ENCODE peak calls at places on chromosomes 4 and X, in six cellular contexts. J, X, O, V, M and K are unnamed samples.

GRCh38 chr4:114178392-114178791 is 198.9 kb upstream of the ARSJ start:
- DNase-seq in J (no peak), X (no peak), O (no peak), V (no peak), M (no peak), K (no peak)

GRCh38 chr4:9894604-9895361 is 113.3 kb downstream of the DRD5 start:
- DNase-seq in J (no peak), X (no peak), O (no peak), V (no peak), M (no peak), K (no peak)

GRCh38 chr4:185640809-185641675 is 105.7 kb upstream of the PDLIM3 start:
- DNase-seq in J (peak), X (peak), O (peak), V (no peak), M (no peak), K (no peak)

GRCh38 chr4:10013722-10014121 is 7.6 kb downstream of the SLC2A9 start:
- DNase-seq in J (peak), X (peak), O (peak), V (peak), M (no peak), K (no peak)

GRCh38 chr4:78414116-78414515 is 137.5 kb upstream of the ANXA3 start:
- DNase-seq in J (no peak), X (peak), O (no peak), V (no peak), M (no peak), K (no peak)

GRCh38 chr4:165458451-165458850 is 79.6 kb downstream of the CPE start:
- DNase-seq in J (no peak), X (no peak), O (no peak), V (no peak), M (no peak), K (no peak)

GRCh38 chrX:23855569-23855968 is 52.2 kb downstream of the APOO start:
- DNase-seq in J (no peak), X (peak), O (no peak), V (no peak), M (no peak), K (no peak)

GRCh38 chr4:34365891-34366290 is 1878.4 kb downstream of the ARAP2 start:
- DNase-seq in J (no peak), X (no peak), O (no peak), V (no peak), M (no peak), K (no peak)

GRCh38 chr4:66169341-66169740 is 499.1 kb upstream of the EPHA5 start:
- DNase-seq in J (peak), X (peak), O (peak), V (no peak), M (no peak), K (no peak)
- TF ChIP-seq CTCF in J (no peak), X (peak), O (no peak), V (no peak), M (peak), K (no peak)

DNA sequence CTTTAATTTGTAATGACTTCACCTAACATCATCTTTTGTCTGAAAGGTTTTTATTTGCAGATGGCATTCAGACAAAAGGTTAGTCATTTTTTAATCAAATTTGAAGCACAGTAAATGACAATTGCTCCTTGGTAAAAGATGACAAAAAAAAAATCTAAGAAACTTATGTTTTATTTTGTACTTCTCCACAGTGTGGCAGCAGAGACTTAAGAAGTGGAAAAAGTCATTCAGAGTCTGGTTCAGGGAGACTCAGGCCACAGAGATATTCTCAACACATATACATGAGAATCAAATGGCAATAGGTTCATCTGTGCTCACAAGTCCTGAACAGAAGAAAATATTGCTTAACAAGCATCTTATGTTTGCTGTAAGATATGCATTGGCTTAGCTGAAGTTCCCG is 436.2 kb downstream of the KCNIP4 start:
- DNase-seq in J (peak), X (peak), O (peak), V (no peak), M (no peak), K (no peak)
- TF ChIP-seq CTCF in J (peak), X (peak), O (peak), V (no peak), M (peak), K (no peak)

DNA sequence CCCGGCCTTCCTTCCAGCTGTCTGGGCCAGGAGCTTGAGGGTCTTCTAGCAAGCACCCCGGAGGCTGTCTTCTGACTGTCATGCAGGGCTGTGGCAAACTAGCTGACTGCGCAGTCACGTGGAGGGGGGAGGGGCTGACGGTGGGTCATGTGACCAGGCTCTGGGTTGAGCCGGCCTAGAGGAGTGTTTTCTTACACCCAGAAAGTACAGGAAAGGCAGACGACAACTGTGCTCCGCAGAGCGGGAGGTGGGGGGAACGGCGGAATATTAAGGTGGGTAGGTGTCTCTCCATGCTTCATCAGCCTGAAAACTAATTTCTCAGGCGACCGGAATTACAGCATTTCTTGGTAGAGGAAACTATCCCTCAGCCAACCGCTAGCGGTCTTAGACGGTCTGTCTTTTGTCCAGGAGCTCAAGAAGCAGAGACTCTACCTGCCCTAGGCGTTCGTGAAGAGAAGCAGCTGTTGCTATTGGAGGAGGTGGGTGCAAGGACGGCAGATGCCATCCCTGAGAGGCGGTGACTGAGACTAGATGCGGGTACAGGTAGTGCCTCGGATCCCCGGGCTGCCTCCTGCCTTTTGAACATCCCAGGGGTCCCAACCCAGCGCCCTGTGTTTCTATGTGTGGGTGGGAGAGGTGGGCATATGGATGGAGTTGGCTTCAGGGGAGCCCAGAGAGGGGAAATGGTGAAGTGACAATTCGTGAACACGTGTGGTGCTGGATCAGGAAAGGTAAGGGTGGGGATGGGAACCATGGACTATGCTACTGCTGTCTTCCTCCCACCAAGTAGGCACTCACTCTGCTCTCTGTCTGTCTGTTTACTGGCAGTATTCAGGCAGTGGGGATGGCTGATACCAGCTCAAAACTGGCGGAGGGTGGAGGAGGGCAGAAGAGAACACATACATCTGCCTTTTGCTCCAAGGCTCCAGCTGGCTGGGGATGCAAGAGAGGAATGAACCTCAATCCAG is 8.8 kb downstream of the GPRASP1 start:
- DNase-seq in J (no peak), X (peak), O (peak), V (peak), M (peak), K (peak)
- TF ChIP-seq CTCF in J (no peak), X (peak), O (no peak), V (no peak), M (no peak), K (no peak)

GRCh38 chr4:2436301-2436700 is 17.5 kb downstream of the CFAP99 start:
- DNase-seq in J (peak), X (peak), O (peak), V (no peak), M (no peak), K (no peak)
- TF ChIP-seq CTCF in J (no peak), X (peak), O (peak), V (no peak), M (no peak), K (no peak)

GRCh38 chr4:108749119-108749518 is 13.7 kb downstream of the ETNPPL start:
- DNase-seq in J (no peak), X (no peak), O (no peak), V (no peak), M (no peak), K (no peak)
- TF ChIP-seq CTCF in J (no peak), X (peak), O (no peak), V (peak), M (no peak), K (no peak)

DNA sequence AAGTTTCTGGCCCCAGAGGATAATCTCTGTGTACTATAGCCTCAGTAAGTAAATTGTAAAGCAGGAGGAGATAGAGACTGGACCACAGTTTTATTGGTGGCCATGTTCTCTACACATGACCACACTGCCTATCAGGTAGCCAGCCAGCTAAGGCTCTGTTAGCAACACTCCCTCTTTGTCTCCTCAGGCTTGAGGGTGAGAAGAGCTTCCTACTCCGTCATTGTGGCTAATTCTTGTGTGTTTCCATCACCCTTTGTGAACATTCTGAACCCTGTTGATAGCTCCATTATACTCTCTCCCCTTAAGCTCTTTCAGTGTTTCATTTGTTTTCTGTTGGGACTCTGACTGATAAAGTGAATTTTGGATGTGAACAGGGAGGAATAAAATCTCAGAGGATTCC is 233.4 kb downstream of the CFAP299 start:
- DNase-seq in J (no peak), X (no peak), O (no peak), V (no peak), M (no peak), K (no peak)
- TF ChIP-seq CTCF in J (no peak), X (no peak), O (no peak), V (no peak), M (no peak), K (no peak)

GRCh38 chr4:99117876-99118693 is 26.0 kb downstream of the ADH4 start:
- DNase-seq in J (no peak), X (peak), O (peak), V (no peak), M (no peak), K (no peak)
- TF ChIP-seq CTCF in J (no peak), X (peak), O (peak), V (peak), M (peak), K (no peak)

DNA sequence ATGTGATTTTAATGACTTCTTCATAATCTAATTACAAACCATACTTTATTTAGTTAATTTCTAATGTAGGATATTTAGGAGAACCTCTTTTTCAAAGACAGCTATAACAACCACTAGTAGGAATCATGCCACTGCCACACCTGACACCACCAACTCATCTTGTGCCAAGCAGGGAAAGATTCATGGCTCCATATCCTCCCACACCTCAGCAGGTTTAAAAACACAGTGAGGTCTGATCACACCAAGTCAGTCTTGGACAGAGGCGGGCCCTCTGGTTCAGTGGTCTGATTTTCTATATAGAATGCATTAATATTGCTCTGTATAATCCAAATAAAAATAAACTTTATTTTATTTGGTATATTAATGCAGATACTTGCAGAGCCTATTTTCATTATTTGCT is 227.7 kb upstream of the TTC29 start:
- DNase-seq in J (no peak), X (no peak), O (no peak), V (no peak), M (no peak), K (no peak)
- TF ChIP-seq CTCF in J (no peak), X (no peak), O (no peak), V (no peak), M (no peak), K (no peak)